ENCODE peak calls at places on chromosomes 5 and 9, in six cellular contexts. O is activated CD8-positive, alpha-beta memory T cell treated with anti-CD3 and anti-CD28 coated beads, Interleukin-2, amount 10 ng/mL, durations not matched to agents 7 days and 5 days; C is choroid plexus epithelial cell; I is H54; G is GM03348; E is AML-193. Y is an unnamed sample.

GRCh38 chr9:111599092-111599947 is at the start of gene PTGR1:
- DNase-seq in I (peak), G (peak), E (peak), O (no peak), C (peak), Y (no peak)

GRCh38 chr5:159678800-159679392 is 237.4 kb upstream of the ADRA1B start:
- DNase-seq in O (no peak), E (no peak), G (no peak), I (no peak), C (no peak), Y (no peak)

GRCh38 chr5:171953860-171954701 is 52.4 kb downstream of the FBXW11 start:
- DNase-seq in G (peak), I (peak), E (no peak), O (no peak), C (peak), Y (no peak)

GRCh38 chr9:36292641-36293040 is 34.4 kb upstream of the GNE start:
- DNase-seq in I (no peak), G (no peak), O (no peak), E (no peak), C (no peak), Y (no peak)

GRCh38 chr5:95241635-95242034 is 43.3 kb downstream of the MCTP1 start:
- DNase-seq in O (no peak), E (no peak), G (no peak), I (no peak), C (no peak), Y (no peak)

GRCh38 chr9:97735070-97735600 is 38.0 kb upstream of the XPA start:
- DNase-seq in C (no peak), O (no peak), E (no peak), G (no peak), I (no peak), Y (no peak)

GRCh38 chr5:93246093-93246855 is 334.7 kb downstream of the NR2F1-AS1 start:
- DNase-seq in E (no peak), C (peak), G (no peak), I (no peak), O (no peak), Y (no peak)

GRCh38 chr5:124661317-124662141 is 84.9 kb downstream of the ZNF608 start:
- DNase-seq in O (no peak), I (no peak), E (no peak), C (peak), G (peak), Y (no peak)

GRCh38 chr5:113776832-113777525 is 263.5 kb downstream of the YTHDC2 start:
- DNase-seq in O (no peak), E (no peak), C (peak), I (no peak), G (no peak), Y (no peak)

GRCh38 chr9:85404911-85405580 is 336.7 kb downstream of the AGTPBP1 start:
- DNase-seq in G (no peak), E (no peak), I (no peak), O (no peak), C (no peak), Y (no peak)